ENCODE peak calls at places on chromosomes 12 and 14, in five cellular contexts. E, S, X, U and N are unnamed samples.

GRCh38 chr14:92663049-92663448 is 85.4 kb downstream of the LGMN start:
- DNase-seq in E (peak), S (no peak), X (no peak), U (no peak), N (no peak)

GRCh38 chr12:27305673-27306504 is 26.7 kb upstream of the BMAL2 start:
- DNase-seq in E (peak), S (no peak), X (peak), U (peak), N (no peak)

GRCh38 chr12:84463756-84464495 is 448.7 kb downstream of the SLC6A15 start:
- DNase-seq in E (peak), S (no peak), X (no peak), U (peak), N (no peak)

GRCh38 chr12:14860490-14860889 is 17.2 kb upstream of the ART4 start:
- DNase-seq in E (no peak), S (no peak), X (no peak), U (no peak), N (no peak)

GRCh38 chr12:51970904-51971646 is 19.6 kb downstream of the ACVR1B start:
- DNase-seq in E (peak), S (no peak), X (peak), U (peak), N (no peak)

GRCh38 chr14:63752449-63753169 is 24.7 kb upstream of the SGPP1 start:
- DNase-seq in E (peak), S (no peak), X (no peak), U (peak), N (peak)

GRCh38 chr12:46571593-46571992 is 199.0 kb upstream of the SLC38A2 start:
- DNase-seq in E (no peak), S (no peak), X (no peak), U (no peak), N (no peak)

GRCh38 chr12:121003650-121004049 is 12.6 kb downstream of the C12orf43 start:
- DNase-seq in E (no peak), S (no peak), X (no peak), U (no peak), N (no peak)

GRCh38 chr12:109621271-109621671 is 47.7 kb downstream of the MVK start:
- DNase-seq in E (no peak), S (no peak), X (no peak), U (peak), N (no peak)

GRCh38 chr14:50501642-50502041 is 30.7 kb downstream of the MAP4K5 start:
- DNase-seq in E (peak), S (no peak), X (peak), U (peak), N (no peak)

GRCh38 chr14:94935901-94936300 is 166.0 kb upstream of the GSC start:
- DNase-seq in E (no peak), S (no peak), X (no peak), U (no peak), N (no peak)
- H3K27ac ChIP-seq in E (no peak), S (no peak), X (no peak), U (no peak), N (no peak)

DNA sequence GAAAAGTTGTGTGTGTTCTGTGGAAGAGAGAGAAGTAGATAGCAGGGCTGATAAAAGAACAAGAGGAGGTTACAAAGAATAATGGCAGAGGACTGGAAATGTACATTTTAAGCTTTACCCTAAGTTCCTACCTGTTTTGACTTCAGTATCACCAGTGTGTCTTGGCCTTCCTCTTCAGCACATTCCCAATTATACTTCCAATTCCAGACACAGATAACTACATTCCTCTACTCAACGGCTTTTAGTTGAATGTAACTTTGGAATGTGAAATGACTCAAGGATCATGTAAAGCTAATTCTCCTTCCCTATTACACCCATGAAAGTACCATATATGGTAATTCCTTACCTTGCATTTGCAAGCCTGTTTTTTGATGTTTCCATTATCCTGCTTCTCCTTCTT is 5.0 kb downstream of the MGST1 start:
- DNase-seq in E (peak), S (no peak), X (no peak), U (peak), N (no peak)
- H3K27ac ChIP-seq in E (peak), S (no peak), X (peak), U (no peak), N (no peak)

DNA sequence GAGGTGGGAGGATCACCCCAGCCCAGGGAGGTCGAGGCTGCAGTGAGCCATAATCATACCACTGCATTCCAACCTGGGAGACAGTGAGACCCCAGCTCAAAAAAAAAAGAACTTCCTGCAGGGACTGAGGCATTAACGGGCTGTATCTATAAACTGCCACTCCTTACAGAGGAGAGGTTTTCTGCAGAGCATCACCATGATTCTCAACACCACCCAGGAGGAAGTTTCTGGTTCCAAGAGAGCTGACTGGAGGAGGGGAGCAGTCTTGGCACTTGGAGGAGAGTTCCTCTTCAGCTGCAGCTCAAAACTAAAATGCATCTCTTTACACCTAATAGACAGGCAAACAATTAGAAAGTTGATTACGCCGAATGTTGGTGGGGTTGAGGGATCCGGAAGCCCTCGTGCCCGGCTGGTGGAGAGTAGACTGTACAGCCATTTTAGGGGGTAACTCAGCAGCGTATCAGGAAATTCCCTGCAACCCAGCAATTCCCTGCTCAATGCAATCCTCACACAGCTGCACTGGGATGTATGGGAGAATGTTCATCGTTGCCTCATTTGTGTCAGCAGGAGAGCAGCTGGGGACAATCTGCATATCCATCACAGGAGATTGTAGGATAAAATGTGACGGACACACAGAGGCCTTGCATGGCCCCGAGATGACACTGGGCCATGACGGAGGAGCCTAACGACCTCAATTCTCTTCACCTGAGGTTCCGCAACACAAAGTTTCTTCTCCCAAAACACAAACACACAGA is 36.6 kb downstream of the ACTN1 start:
- DNase-seq in E (peak), S (no peak), X (no peak), U (peak), N (no peak)
- H3K27ac ChIP-seq in E (peak), S (no peak), X (peak), U (peak), N (peak)

GRCh38 chr12:88578274-88578673 is 2.0 kb downstream of the KITLG start:
- DNase-seq in E (no peak), S (no peak), X (no peak), U (no peak), N (no peak)

GRCh38 chr12:88578821-88579518 is 1.3 kb downstream of the KITLG start:
- DNase-seq in E (no peak), S (no peak), X (peak), U (no peak), N (no peak)

GRCh38 chr12:88577537-88577936 is 2.7 kb downstream of the KITLG start:
- DNase-seq in E (no peak), S (no peak), X (peak), U (no peak), N (no peak)

GRCh38 chr12:88579572-88579940 is 715 bp downstream of the KITLG start:
- DNase-seq in E (no peak), S (no peak), X (peak), U (no peak), N (peak)

DNA sequence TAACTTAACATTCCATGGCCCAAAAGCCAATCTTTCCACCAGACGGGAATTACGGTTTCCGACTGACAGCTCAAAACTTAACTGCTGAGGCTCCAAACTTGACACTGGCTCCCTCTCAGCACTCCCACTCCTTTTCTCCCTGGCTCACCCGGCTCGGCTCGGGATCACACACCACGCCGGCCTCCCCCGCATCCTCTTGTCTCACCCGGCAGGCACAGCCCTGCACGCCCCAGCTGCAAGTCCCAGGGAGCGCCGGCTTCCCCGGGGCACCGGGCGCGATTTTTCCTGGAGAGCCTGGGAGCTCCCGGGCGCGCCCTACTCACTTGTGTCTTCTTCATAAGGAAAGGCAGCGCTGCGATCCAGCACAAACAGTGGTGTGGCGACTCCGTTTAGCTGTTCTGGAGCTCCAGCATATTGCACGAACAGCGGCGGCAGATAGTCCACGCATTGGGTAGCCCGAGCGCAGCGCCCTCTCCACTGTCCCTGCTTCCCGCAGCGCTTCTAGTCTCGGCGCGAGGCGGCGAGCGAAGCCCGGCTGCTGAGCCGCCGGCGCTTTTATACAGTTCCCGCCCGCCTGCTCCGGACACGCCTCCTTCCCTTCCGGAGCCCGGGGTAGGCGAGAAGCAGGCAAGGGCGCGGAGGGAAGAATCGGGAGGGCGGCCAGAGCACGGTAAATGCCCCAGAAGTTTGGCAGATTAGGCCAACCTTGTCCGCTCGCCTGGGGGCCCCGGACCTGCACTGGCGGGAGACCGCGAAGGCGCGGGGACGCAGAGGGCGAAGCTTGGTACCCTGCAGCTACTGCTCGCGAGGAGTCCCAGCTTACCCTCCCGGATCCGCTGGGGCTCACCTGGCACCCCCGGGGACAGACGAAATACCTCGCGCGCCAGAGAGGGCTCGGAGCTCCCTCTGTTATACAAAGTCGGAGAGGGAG is at the start of gene KITLG:
- DNase-seq in E (peak), S (peak), X (peak), U (peak), N (peak)
- H3K27ac ChIP-seq in E (peak), S (no peak), X (peak), U (peak), N (no peak)

GRCh38 chr14:102352213-102352612 is 10.5 kb downstream of the CINP start:
- DNase-seq in E (no peak), S (no peak), X (no peak), U (no peak), N (no peak)

GRCh38 chr14:102346645-102347044 is 16.0 kb downstream of the CINP start:
- DNase-seq in E (no peak), S (no peak), X (no peak), U (no peak), N (no peak)

GRCh38 chr14:102348376-102348775 is 14.3 kb downstream of the CINP start:
- DNase-seq in E (no peak), S (no peak), X (no peak), U (no peak), N (no peak)

GRCh38 chr14:102353126-102353619 is 9.5 kb downstream of the CINP start:
- DNase-seq in E (no peak), S (no peak), X (no peak), U (no peak), N (no peak)

GRCh38 chr14:102351023-102351422 is 11.7 kb downstream of the CINP start:
- DNase-seq in E (no peak), S (no peak), X (no peak), U (no peak), N (no peak)
- H3K27ac ChIP-seq in E (no peak), S (peak), X (no peak), U (no peak), N (no peak)

DNA sequence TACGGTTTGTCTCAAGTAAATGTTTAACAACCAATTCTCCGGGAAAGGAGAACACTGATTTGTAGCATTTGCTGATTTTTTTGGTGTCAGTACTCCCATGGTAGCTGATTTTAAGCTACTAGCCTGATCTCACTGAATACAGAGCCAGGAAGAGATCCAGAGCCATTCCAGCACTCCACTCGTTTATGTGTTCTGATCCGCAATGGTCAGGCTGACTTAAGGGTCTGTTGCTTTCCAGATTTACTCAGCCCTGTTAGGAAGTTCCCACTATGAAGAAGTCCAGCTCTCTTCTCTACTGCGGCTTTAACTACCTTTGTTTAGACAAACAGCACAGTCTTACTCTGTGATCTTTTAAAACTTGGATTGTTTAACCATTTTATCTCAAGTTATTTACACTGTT is 38.0 kb upstream of the NID2 start:
- DNase-seq in E (peak), S (no peak), X (no peak), U (peak), N (no peak)
- H3K27ac ChIP-seq in E (peak), S (no peak), X (peak), U (peak), N (no peak)

GRCh38 chr14:67493092-67493717 is 4.7 kb upstream of the TMEM229B start:
- DNase-seq in E (no peak), S (no peak), X (no peak), U (no peak), N (no peak)

GRCh38 chr14:67492538-67492937 is 4.0 kb upstream of the TMEM229B start:
- DNase-seq in E (no peak), S (no peak), X (no peak), U (no peak), N (no peak)

GRCh38 chr14:67490201-67490600 is 1.7 kb upstream of the TMEM229B start:
- DNase-seq in E (no peak), S (no peak), X (no peak), U (no peak), N (no peak)

GRCh38 chr14:67491741-67492504 is 3.4 kb upstream of the TMEM229B start:
- DNase-seq in E (no peak), S (no peak), X (no peak), U (no peak), N (no peak)

DNA sequence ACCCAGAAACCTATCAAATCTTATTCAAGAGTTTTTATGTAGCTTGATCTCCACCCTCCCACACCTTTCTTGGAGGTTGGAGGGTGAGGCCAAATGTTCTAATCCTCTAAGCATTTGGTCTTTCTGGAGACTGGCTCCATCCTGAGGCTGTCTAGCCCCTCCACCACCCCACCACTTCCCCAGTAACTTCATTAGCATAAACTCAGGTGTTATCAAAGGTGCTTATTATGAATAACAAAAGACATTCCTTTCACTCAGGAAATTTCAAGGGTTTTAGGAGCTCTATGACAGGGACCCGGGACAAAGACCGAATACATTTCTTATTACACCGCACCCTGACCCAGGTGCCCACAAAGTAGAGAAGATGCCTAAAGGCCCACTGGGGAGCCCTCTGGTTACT is 2.8 kb upstream of the TMEM229B start:
- DNase-seq in E (no peak), S (no peak), X (no peak), U (no peak), N (no peak)
- H3K27ac ChIP-seq in E (no peak), S (no peak), X (no peak), U (no peak), N (no peak)

GRCh38 chr14:97155320-97155719 is 358.1 kb downstream of the VRK1 start:
- DNase-seq in E (no peak), S (no peak), X (no peak), U (no peak), N (no peak)

GRCh38 chr14:97158102-97158501 is 360.9 kb downstream of the VRK1 start:
- DNase-seq in E (no peak), S (no peak), X (no peak), U (no peak), N (no peak)

GRCh38 chr14:97156705-97157104 is 359.5 kb downstream of the VRK1 start:
- DNase-seq in E (no peak), S (no peak), X (no peak), U (no peak), N (no peak)

GRCh38 chr14:97153527-97153926 is 356.3 kb downstream of the VRK1 start:
- DNase-seq in E (no peak), S (no peak), X (no peak), U (no peak), N (no peak)

DNA sequence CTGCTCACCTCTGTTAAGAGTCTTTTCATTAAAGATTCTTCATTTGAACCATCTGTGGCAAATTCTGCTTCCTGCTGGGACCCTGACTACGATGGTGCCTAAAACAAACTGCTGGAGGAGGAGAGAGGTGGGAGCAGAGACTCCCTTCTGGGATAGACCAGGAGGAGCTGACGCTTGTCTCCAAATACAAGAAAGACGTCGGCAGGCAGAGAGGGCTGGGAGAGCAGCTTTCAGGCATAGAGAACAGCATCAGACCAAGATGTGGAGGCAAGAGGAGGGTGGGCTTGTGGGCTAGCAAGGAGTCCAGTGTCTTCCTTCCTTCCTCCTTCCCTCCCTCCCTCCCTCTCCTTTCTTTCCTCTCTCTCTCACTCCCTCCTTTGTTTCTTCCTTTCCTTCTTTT is 358.6 kb downstream of the VRK1 start:
- DNase-seq in E (no peak), S (no peak), X (no peak), U (no peak), N (no peak)
- H3K27ac ChIP-seq in E (no peak), S (no peak), X (no peak), U (no peak), N (no peak)